ENCODE peak calls at places on chromosomes 16 and 17, in seven cellular contexts. Z is body of pancreas, Q is HCT116, T is esophagus squamous epithelium, I is spleen, N is GM12891, C is A549. F is an unnamed sample.

GRCh38 chr17:75783069-75783783 is 1.4 kb upstream of the UNK start:
- DNase-seq in Z (no peak), N (no peak), T (no peak), I (no peak), Q (peak; percentile 80), C (peak; percentile 59), F (peak; percentile 82)

GRCh38 chr17:74303300-74303699 is 22.7 kb upstream of the KIF19 start:
- DNase-seq in Q (no peak), Z (no peak), I (no peak), N (no peak), C (no peak), T (no peak), F (no peak)

GRCh38 chr17:29099527-29099926 is 56.6 kb downstream of the PIPOX start:
- DNase-seq in Q (no peak), T (no peak), I (no peak), C (no peak), Z (no peak), N (no peak), F (no peak)

GRCh38 chr16:12754824-12755543 is 48.7 kb downstream of the CPPED1 start:
- DNase-seq in I (no peak), T (no peak), C (no peak), Q (no peak), N (no peak), Z (no peak), F (no peak)

GRCh38 chr16:735982-736453 is 4.8 kb downstream of the CIAO3 start:
- DNase-seq in T (no peak), C (no peak), Z (no peak), N (no peak), I (no peak), Q (no peak), F (no peak)

GRCh38 chr16:12639044-12639443 is 164.6 kb downstream of the CPPED1 start:
- DNase-seq in Z (no peak), I (no peak), C (peak; percentile 66), Q (no peak), T (no peak), N (no peak), F (peak; percentile 5)

GRCh38 chr17:75480281-75480680 is 23.8 kb downstream of the TMEM94 start:
- DNase-seq in N (no peak), T (no peak), C (no peak), Z (no peak), I (no peak), Q (no peak), F (no peak)

GRCh38 chr17:29909604-29910003 is 20.4 kb downstream of the SSH2 start:
- DNase-seq in I (no peak), Q (no peak), N (no peak), T (no peak), C (no peak), Z (no peak), F (no peak)

GRCh38 chr17:17328251-17328650 is 25.1 kb downstream of the NT5M start:
- DNase-seq in Q (no peak), I (peak; percentile 21), T (no peak), Z (no peak), N (no peak), C (no peak), F (no peak)

GRCh38 chr17:81003711-81004335 is 12.2 kb downstream of the CHMP6 start:
- DNase-seq in Q (no peak), C (no peak), Z (no peak), T (no peak), I (no peak), N (peak; percentile 32), F (peak; percentile 27)

GRCh38 chr16:62883526-62883925 is 847.3 kb upstream of the CDH8 start:
- DNase-seq in Q (no peak), T (no peak), Z (no peak), N (no peak), C (no peak), I (no peak), F (no peak)

GRCh38 chr17:28974451-28974850 is 23.1 kb upstream of the PHF12 start:
- DNase-seq in I (no peak), Q (no peak), Z (no peak), N (no peak), T (no peak), C (no peak), F (peak; percentile 16)

GRCh38 chr17:81025756-81026155 is 9.2 kb upstream of the BAIAP2 start:
- DNase-seq in N (peak; percentile 3), I (peak; percentile 68), Z (no peak), C (no peak), T (no peak), Q (no peak), F (no peak)

GRCh38 chr17:61250335-61250890 is 149.2 kb upstream of the TBX2 start:
- DNase-seq in C (peak; percentile 35), Z (no peak), I (no peak), Q (no peak), N (no peak), T (no peak), F (no peak)

GRCh38 chr17:14427914-14428639 is 127.2 kb downstream of the HS3ST3B1 start:
- DNase-seq in Z (no peak), I (peak; percentile 77), N (no peak), Q (no peak), T (no peak), C (no peak), F (no peak)

GRCh38 chr16:49452568-49452967 is 79.0 kb downstream of the C16orf78 start:
- DNase-seq in Q (no peak), Z (no peak), T (no peak), I (peak; percentile 50), C (no peak), N (no peak), F (no peak)

GRCh38 chr17:82645516-82645915 is 2.7 kb downstream of the WDR45B start:
- DNase-seq in Z (no peak), N (no peak), T (no peak), I (no peak), Q (no peak), C (no peak), F (no peak)

GRCh38 chr16:9125658-9126492 is 34.4 kb downstream of the HAPSTR1 start:
- DNase-seq in N (no peak), T (no peak), Q (no peak), I (no peak), C (no peak), Z (no peak), F (no peak)

GRCh38 chr17:44219126-44219635 is 294 bp downstream of the UBTF start:
- DNase-seq in I (no peak), N (peak; percentile 66), T (no peak), C (peak; percentile 81), Z (peak; percentile 71), Q (no peak), F (peak; percentile 87)
- TF ChIP-seq POLR2A in I (no peak), N (peak; percentile 68), T (no peak), C (no peak), Z (peak; percentile 38), Q (peak; percentile 38), F (peak; percentile 59)

GRCh38 chr17:79023886-79024771 is at the start of gene C1QTNF1:
- DNase-seq in C (peak; percentile 35), Q (no peak), T (no peak), Z (no peak), N (peak; percentile 62), I (peak; percentile 78), F (no peak)
- TF ChIP-seq POLR2A in C (peak; percentile 23), Q (no peak), T (no peak), Z (peak; percentile 37), N (no peak), I (no peak), F (no peak)

DNA sequence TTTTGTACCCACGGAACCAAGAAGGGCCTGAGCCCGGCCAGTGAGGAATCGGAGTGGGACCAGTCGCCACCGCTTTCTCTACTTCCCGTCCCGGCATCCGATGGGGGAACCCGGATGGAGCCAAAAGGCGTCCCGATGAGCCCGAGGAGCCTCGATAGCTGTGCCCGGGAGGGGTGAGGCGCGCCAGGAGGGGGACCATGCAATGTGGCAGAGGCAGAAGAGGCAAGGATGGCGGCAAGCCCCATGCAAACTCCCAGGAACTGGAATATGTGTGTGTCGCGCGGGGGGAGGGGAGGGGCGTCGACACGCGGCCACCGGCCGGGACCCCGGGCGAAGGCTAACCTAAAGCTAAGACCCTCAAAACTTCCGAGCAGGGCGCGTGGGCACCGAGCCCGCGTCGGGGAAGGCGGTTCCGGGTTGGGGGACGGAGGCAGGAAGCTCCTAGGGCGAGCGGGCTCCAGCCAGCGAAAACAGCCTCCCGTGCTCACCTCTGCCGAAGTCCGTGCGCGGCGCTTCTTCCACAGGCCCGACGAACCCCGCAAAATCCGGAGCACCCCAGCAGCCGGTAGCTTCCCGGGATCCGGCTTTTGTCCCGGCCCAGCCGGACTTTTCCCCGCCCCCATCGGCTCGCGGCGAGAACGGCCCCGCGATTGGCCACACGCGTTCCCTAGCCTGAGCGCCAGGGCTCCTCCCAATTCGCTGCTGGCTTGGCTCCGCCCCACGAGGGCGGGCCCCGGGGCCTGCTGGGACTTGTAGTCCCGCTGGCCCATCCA is at the start of gene ACLY:
- DNase-seq in Q (peak; percentile 93), I (peak; percentile 99), N (peak; percentile 99), T (peak; percentile 81), C (peak; percentile 98), Z (peak; percentile 97), F (peak; percentile 96)
- TF ChIP-seq POLR2A in Q (peak; percentile 72), I (no peak), N (peak; percentile 76), T (no peak), C (peak; percentile 97), Z (peak; percentile 92), F (peak; percentile 82)

DNA sequence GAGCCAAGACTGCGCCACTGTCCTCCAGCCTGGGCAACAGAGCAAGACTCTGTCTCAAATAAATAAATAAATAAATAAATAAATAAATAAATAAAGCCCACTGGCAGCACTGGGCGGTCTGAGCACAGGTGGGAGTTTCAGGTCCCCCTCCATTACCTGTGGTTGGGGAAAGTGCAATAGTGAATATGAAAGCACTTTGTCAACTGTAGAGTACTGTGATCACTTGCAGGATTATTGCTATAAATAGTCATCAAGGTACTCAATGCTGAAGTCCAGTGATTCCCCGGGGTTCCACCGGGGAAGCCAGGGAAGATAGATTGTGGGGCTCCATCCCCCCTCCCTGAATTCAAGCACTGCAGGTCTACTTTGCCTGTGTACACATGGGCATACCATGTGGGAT is 42.7 kb upstream of the CPNE2 start:
- DNase-seq in I (no peak), C (no peak), N (peak; percentile 54), Q (no peak), Z (no peak), T (no peak), F (no peak)
- TF ChIP-seq POLR2A in I (no peak), C (no peak), N (no peak), Q (no peak), Z (no peak), T (no peak), F (no peak)

F was measured in erythroblast.